ENCODE peak calls at places on chromosomes 5 and 9, in ten cellular contexts. One of them, this sample, is unnamed.

GRCh38 chr9:87193925-87194380 is 246.6 kb upstream of the GAS1 start:
- DNase-seq in A549: no peak
- DNase-seq in stimulated activated CD8-positive, alpha-beta memory T cell treated with anti-CD3 and anti-CD28 coated beads, Interleukin-15, amount 100 ng/mL, for 24 hours: no peak
- DNase-seq in fibroblast of lung: peak; percentile 91
- DNase-seq in brain microvascular endothelial cell: peak; percentile 86
- DNase-seq in AG10803: peak; percentile 99
- DNase-seq in ureter: no peak
- DNase-seq in AG09309: peak; percentile 98
- DNase-seq in AML-193: no peak
- DNase-seq in anterior cingulate cortex: no peak
- DNase-seq in this sample: peak; percentile 89

GRCh38 chr5:168652516-168652915 is 73.3 kb upstream of the PANK3 start:
- DNase-seq in A549: no peak
- DNase-seq in stimulated activated CD8-positive, alpha-beta memory T cell treated with anti-CD3 and anti-CD28 coated beads, Interleukin-15, amount 100 ng/mL, for 24 hours: no peak
- DNase-seq in fibroblast of lung: no peak
- DNase-seq in brain microvascular endothelial cell: no peak
- DNase-seq in AG10803: no peak
- DNase-seq in ureter: no peak
- DNase-seq in AG09309: no peak
- DNase-seq in AML-193: no peak
- DNase-seq in anterior cingulate cortex: no peak
- DNase-seq in this sample: no peak

GRCh38 chr5:7169240-7169878 is 226.6 kb upstream of the ADCY2 start:
- DNase-seq in A549: no peak
- DNase-seq in stimulated activated CD8-positive, alpha-beta memory T cell treated with anti-CD3 and anti-CD28 coated beads, Interleukin-15, amount 100 ng/mL, for 24 hours: no peak
- DNase-seq in fibroblast of lung: no peak
- DNase-seq in brain microvascular endothelial cell: no peak
- DNase-seq in AG10803: no peak
- DNase-seq in ureter: no peak
- DNase-seq in AG09309: no peak
- DNase-seq in AML-193: no peak
- DNase-seq in anterior cingulate cortex: no peak
- DNase-seq in this sample: no peak

GRCh38 chr5:142118421-142118686 is 9.8 kb downstream of the NDFIP1 start:
- DNase-seq in A549: no peak
- DNase-seq in stimulated activated CD8-positive, alpha-beta memory T cell treated with anti-CD3 and anti-CD28 coated beads, Interleukin-15, amount 100 ng/mL, for 24 hours: no peak
- DNase-seq in fibroblast of lung: no peak
- DNase-seq in brain microvascular endothelial cell: no peak
- DNase-seq in AG10803: no peak
- DNase-seq in ureter: no peak
- DNase-seq in AG09309: no peak
- DNase-seq in AML-193: no peak
- DNase-seq in anterior cingulate cortex: no peak
- DNase-seq in this sample: no peak

GRCh38 chr9:133768859-133769510 is 30.8 kb upstream of the SARDH start:
- DNase-seq in A549: no peak
- DNase-seq in stimulated activated CD8-positive, alpha-beta memory T cell treated with anti-CD3 and anti-CD28 coated beads, Interleukin-15, amount 100 ng/mL, for 24 hours: no peak
- DNase-seq in fibroblast of lung: no peak
- DNase-seq in brain microvascular endothelial cell: no peak
- DNase-seq in AG10803: no peak
- DNase-seq in ureter: peak; percentile 39
- DNase-seq in AG09309: no peak
- DNase-seq in AML-193: no peak
- DNase-seq in anterior cingulate cortex: no peak
- DNase-seq in this sample: no peak

GRCh38 chr9:36793277-36793676 is 220.6 kb downstream of the MELK start:
- DNase-seq in A549: no peak
- DNase-seq in stimulated activated CD8-positive, alpha-beta memory T cell treated with anti-CD3 and anti-CD28 coated beads, Interleukin-15, amount 100 ng/mL, for 24 hours: no peak
- DNase-seq in fibroblast of lung: no peak
- DNase-seq in brain microvascular endothelial cell: no peak
- DNase-seq in AG10803: no peak
- DNase-seq in ureter: no peak
- DNase-seq in AG09309: no peak
- DNase-seq in AML-193: no peak
- DNase-seq in anterior cingulate cortex: no peak
- DNase-seq in this sample: no peak

GRCh38 chr5:150492621-150493020 is 15.3 kb upstream of the NDST1 start:
- DNase-seq in A549: peak; percentile 55
- DNase-seq in stimulated activated CD8-positive, alpha-beta memory T cell treated with anti-CD3 and anti-CD28 coated beads, Interleukin-15, amount 100 ng/mL, for 24 hours: no peak
- DNase-seq in fibroblast of lung: peak; percentile 58
- DNase-seq in brain microvascular endothelial cell: peak; percentile 62
- DNase-seq in AG10803: peak; percentile 84
- DNase-seq in ureter: peak; percentile 78
- DNase-seq in AG09309: no peak
- DNase-seq in AML-193: no peak
- DNase-seq in anterior cingulate cortex: no peak
- DNase-seq in this sample: peak; percentile 83

GRCh38 chr9:93900436-93900819 is 54.7 kb downstream of the BARX1 start:
- DNase-seq in A549: no peak
- DNase-seq in stimulated activated CD8-positive, alpha-beta memory T cell treated with anti-CD3 and anti-CD28 coated beads, Interleukin-15, amount 100 ng/mL, for 24 hours: no peak
- DNase-seq in fibroblast of lung: no peak
- DNase-seq in brain microvascular endothelial cell: no peak
- DNase-seq in AG10803: no peak
- DNase-seq in ureter: no peak
- DNase-seq in AG09309: no peak
- DNase-seq in AML-193: no peak
- DNase-seq in anterior cingulate cortex: no peak
- DNase-seq in this sample: no peak

GRCh38 chr9:81814404-81814793 is 113.8 kb upstream of the SPATA31D4 start:
- DNase-seq in A549: no peak
- DNase-seq in stimulated activated CD8-positive, alpha-beta memory T cell treated with anti-CD3 and anti-CD28 coated beads, Interleukin-15, amount 100 ng/mL, for 24 hours: no peak
- DNase-seq in fibroblast of lung: no peak
- DNase-seq in brain microvascular endothelial cell: no peak
- DNase-seq in AG10803: no peak
- DNase-seq in ureter: no peak
- DNase-seq in AG09309: no peak
- DNase-seq in AML-193: no peak
- DNase-seq in anterior cingulate cortex: no peak
- DNase-seq in this sample: no peak

GRCh38 chr9:5013379-5013778 is 28.3 kb downstream of the JAK2 start:
- DNase-seq in A549: no peak
- DNase-seq in stimulated activated CD8-positive, alpha-beta memory T cell treated with anti-CD3 and anti-CD28 coated beads, Interleukin-15, amount 100 ng/mL, for 24 hours: no peak
- DNase-seq in fibroblast of lung: peak; percentile 32
- DNase-seq in brain microvascular endothelial cell: no peak
- DNase-seq in AG10803: peak; percentile 34
- DNase-seq in ureter: no peak
- DNase-seq in AG09309: no peak
- DNase-seq in AML-193: no peak
- DNase-seq in anterior cingulate cortex: no peak
- DNase-seq in this sample: no peak

GRCh38 chr9:33751536-33752129 is 43.7 kb upstream of the PRSS3 start:
- DNase-seq in A549: no peak
- DNase-seq in stimulated activated CD8-positive, alpha-beta memory T cell treated with anti-CD3 and anti-CD28 coated beads, Interleukin-15, amount 100 ng/mL, for 24 hours: no peak
- DNase-seq in fibroblast of lung: no peak
- DNase-seq in brain microvascular endothelial cell: no peak
- DNase-seq in AG10803: no peak
- DNase-seq in ureter: no peak
- DNase-seq in AG09309: no peak
- DNase-seq in AML-193: no peak
- DNase-seq in anterior cingulate cortex: no peak
- DNase-seq in this sample: no peak

GRCh38 chr9:110744753-110745522 is 76.3 kb downstream of the MUSK start:
- DNase-seq in A549: peak; percentile 67
- DNase-seq in stimulated activated CD8-positive, alpha-beta memory T cell treated with anti-CD3 and anti-CD28 coated beads, Interleukin-15, amount 100 ng/mL, for 24 hours: no peak
- DNase-seq in fibroblast of lung: peak; percentile 98
- DNase-seq in brain microvascular endothelial cell: peak; percentile 95
- DNase-seq in AG10803: peak; percentile 97
- DNase-seq in ureter: peak; percentile 60
- DNase-seq in AG09309: peak; percentile 96
- DNase-seq in AML-193: no peak
- DNase-seq in anterior cingulate cortex: no peak
- DNase-seq in this sample: peak; percentile 97

GRCh38 chr9:17627641-17628040 is 48.8 kb downstream of the SH3GL2 start:
- DNase-seq in A549: no peak
- DNase-seq in stimulated activated CD8-positive, alpha-beta memory T cell treated with anti-CD3 and anti-CD28 coated beads, Interleukin-15, amount 100 ng/mL, for 24 hours: no peak
- DNase-seq in fibroblast of lung: peak; percentile 57
- DNase-seq in brain microvascular endothelial cell: no peak
- DNase-seq in AG10803: no peak
- DNase-seq in ureter: no peak
- DNase-seq in AG09309: no peak
- DNase-seq in AML-193: no peak
- DNase-seq in anterior cingulate cortex: no peak
- DNase-seq in this sample: no peak

This sample was measured in kidney glomerular epithelial cell.